ENCODE peak calls at places on chromosomes 16 and 17, in four cellular contexts. Z is H54, D is iPS DF 19.7, M is nephron progenitor cell. T is an unnamed sample.

GRCh38 chr16:67198238-67198734 is 645 bp upstream of the ELMO3 start:
- DNase-seq in Z (no peak), D (no peak), M (no peak), T (no peak)

GRCh38 chr16:71347146-71347545 is 11.4 kb upstream of the CALB2 start:
- DNase-seq in M (no peak), D (no peak), Z (no peak), T (no peak)

GRCh38 chr16:66250686-66251405 is 115.6 kb upstream of the CDH5 start:
- DNase-seq in M (no peak), D (no peak), Z (no peak), T (no peak)

GRCh38 chr17:79095345-79096055 is 20.9 kb downstream of the ENGASE start:
- DNase-seq in D (no peak), M (no peak), Z (peak), T (no peak)

GRCh38 chr17:57178839-57179238 is 77.5 kb upstream of the MSI2 start:
- DNase-seq in Z (no peak), M (no peak), D (no peak), T (no peak)

GRCh38 chr16:83954577-83955016 is 1.6 kb downstream of the OSGIN1 start:
- DNase-seq in M (no peak), Z (peak), D (no peak), T (no peak)

GRCh38 chr17:38660097-38661026 is 14.4 kb downstream of the EPOP start:
- DNase-seq in Z (no peak), M (no peak), D (no peak), T (no peak)

GRCh38 chr17:49372428-49372827 is 10.4 kb upstream of the ZNF652 start:
- DNase-seq in Z (no peak), M (no peak), D (no peak), T (no peak)

GRCh38 chr17:57006040-57006439 is 28.1 kb downstream of the SCPEP1 start:
- DNase-seq in D (no peak), M (no peak), Z (no peak), T (no peak)

GRCh38 chr17:1743094-1743452 is 402 bp downstream of the SERPINF2 start:
- DNase-seq in D (no peak), Z (no peak), M (no peak), T (no peak)

GRCh38 chr17:47188266-47188665 is 829 bp downstream of the CDC27 start:
- DNase-seq in D (no peak), M (no peak), Z (peak), T (no peak)

GRCh38 chr16:637081-638018 is 1.2 kb upstream of the METTL26 start:
- DNase-seq in D (no peak), Z (peak), M (peak), T (peak)

GRCh38 chr16:11691771-11692170 is 23.5 kb downstream of the SNN start:
- DNase-seq in M (no peak), D (no peak), Z (no peak), T (no peak)

GRCh38 chr16:57795431-57795878 is 6.8 kb downstream of the KIFC3 start:
- DNase-seq in D (no peak), M (peak), Z (peak), T (no peak)

GRCh38 chr17:56141046-56141839 is 12.0 kb upstream of the ANKFN1 start:
- DNase-seq in M (no peak), Z (no peak), D (no peak), T (no peak)

T was measured in activated T-helper 9 cell treated with anti-CD3 and anti-CD28 coated beads, Interleukin-2, amount 50 U/mL, for 16 hours.